ENCODE peak calls at places on chromosome 6, in seven cellular contexts. X, O, V, J, G, P and F are unnamed samples.

GRCh38 chr6:109768485-109768884 is 77.4 kb downstream of the FIG4 start:
- DNase-seq in G (no peak), X (no peak), V (no peak), J (no peak), P (no peak), O (no peak), F (no peak)

GRCh38 chr6:113447088-113447831 is 409.9 kb upstream of the MARCKS start:
- DNase-seq in J (no peak), O (peak), P (no peak), V (no peak), G (no peak), X (no peak), F (no peak)

GRCh38 chr6:108635505-108636226 is 74.9 kb downstream of the FOXO3 start:
- DNase-seq in X (no peak), G (no peak), J (no peak), O (no peak), V (no peak), P (no peak), F (no peak)

GRCh38 chr6:145372671-145373123 is 362.6 kb downstream of the EPM2A start:
- DNase-seq in X (no peak), P (peak), O (peak), J (no peak), G (no peak), V (peak), F (no peak)

GRCh38 chr6:111757342-111757741 is 115.9 kb downstream of the FYN start:
- DNase-seq in J (no peak), X (no peak), O (no peak), P (no peak), V (no peak), G (no peak), F (no peak)

GRCh38 chr6:137579612-137580011 is 85.4 kb upstream of the OLIG3 start:
- DNase-seq in G (no peak), P (no peak), J (no peak), V (no peak), O (no peak), X (no peak), F (no peak)

GRCh38 chr6:160309718-160310117 is 38.5 kb upstream of the SLC22A3 start:
- DNase-seq in V (no peak), O (no peak), X (no peak), J (no peak), G (no peak), P (no peak), F (no peak)

GRCh38 chr6:169752074-169752623 is 727 bp downstream of the ERMARD start:
- DNase-seq in V (peak), O (peak), X (no peak), P (no peak), J (no peak), G (no peak), F (no peak)

GRCh38 chr6:68761985-68762384 is 126.9 kb downstream of the ADGRB3 start:
- DNase-seq in O (no peak), V (no peak), J (no peak), P (no peak), X (no peak), G (no peak), F (no peak)

GRCh38 chr6:30876039-30876730 is 8.1 kb upstream of the DDR1 start:
- DNase-seq in J (no peak), O (peak), G (no peak), P (no peak), X (no peak), V (no peak), F (no peak)

GRCh38 chr6:139912735-139913400 is 538.4 kb upstream of the CITED2 start:
- DNase-seq in X (no peak), J (no peak), G (no peak), O (no peak), V (no peak), P (no peak), F (no peak)

GRCh38 chr6:111566222-111566717 is 39.4 kb downstream of the TRAF3IP2 start:
- DNase-seq in O (no peak), X (no peak), V (no peak), P (no peak), G (no peak), J (no peak), F (no peak)

GRCh38 chr6:108667984-108668383 is 107.3 kb downstream of the FOXO3 start:
- DNase-seq in V (peak), J (no peak), G (no peak), P (no peak), O (no peak), X (no peak), F (no peak)